ENCODE peak calls at places on chromosomes 16 and 17, in four cellular contexts. I is mammary epithelial cell, B is mesendoderm, H is K562. Y is an unnamed sample. For H3K79me2, the result is how much of the 10 kb centered on the place peaks cover.

GRCh38 chr16:4938683-4939030 is 1.7 kb upstream of the PPL start:
- DNase-seq in I (no peak), B (no peak), H (no peak), Y (no peak)

GRCh38 chr17:42422958-42423712 is at the start of gene CAVIN1:
- DNase-seq in I (peak), B (peak), H (peak), Y (no peak)

GRCh38 chr16:57146735-57147134 is 39.1 kb downstream of the PSME3IP1 start:
- DNase-seq in I (no peak), B (peak), H (peak), Y (peak)

GRCh38 chr17:3765981-3766380 is 35.0 kb downstream of the ITGAE start:
- DNase-seq in I (no peak), B (no peak), H (no peak), Y (no peak)

GRCh38 chr17:73274490-73274889 is 12.8 kb upstream of the CPSF4L start:
- DNase-seq in I (no peak), B (no peak), H (no peak), Y (no peak)

GRCh38 chr17:27994586-27994985 is 47.9 kb upstream of the NLK start:
- DNase-seq in I (no peak), B (no peak), H (no peak), Y (peak)

GRCh38 chr17:21452377-21453143 is 76.4 kb downstream of the KCNJ12 start:
- DNase-seq in I (peak), B (peak), H (peak), Y (peak)

GRCh38 chr16:84861671-84862070 is 41.9 kb downstream of the CRISPLD2 start:
- DNase-seq in I (no peak), B (no peak), H (no peak), Y (no peak)

GRCh38 chr16:80682435-80683070 is 121.8 kb downstream of the CDYL2 start:
- DNase-seq in I (no peak), B (no peak), H (no peak), Y (no peak)

GRCh38 chr17:31811021-31811565 is 48.0 kb downstream of the COPRS start:
- DNase-seq in I (no peak), B (no peak), H (no peak), Y (no peak)

GRCh38 chr16:876041-876335 is 75.5 kb upstream of the GNG13 start:
- DNase-seq in I (no peak), B (no peak), H (no peak), Y (no peak)

GRCh38 chr17:73814070-73814469 is 169.8 kb upstream of the SDK2 start:
- DNase-seq in I (no peak), B (no peak), H (no peak), Y (no peak)

GRCh38 chr17:846901-847777 is 65.0 kb downstream of the MRM3 start:
- DNase-seq in I (no peak), B (no peak), H (no peak), Y (no peak)

GRCh38 chr17:57481901-57482300 is 225.6 kb downstream of the MSI2 start:
- DNase-seq in I (peak), B (no peak), H (peak), Y (no peak)

GRCh38 chr16:3171855-3172593 is 16.0 kb upstream of the OR1F1 start:
- DNase-seq in I (peak), B (peak), H (peak), Y (peak)

GRCh38 chr17:13437966-13438779 is 163.6 kb downstream of the HS3ST3A1 start:
- DNase-seq in I (no peak), B (no peak), H (no peak), Y (no peak)

GRCh38 chr17:55219939-55220338 is 44.8 kb upstream of the HLF start:
- DNase-seq in I (no peak), B (no peak), H (no peak), Y (no peak)

GRCh38 chr17:43543300-43543699 is 2.8 kb downstream of the ETV4 start:
- DNase-seq in I (no peak), B (no peak), H (no peak), Y (no peak)

GRCh38 chr16:84851192-84852127 is 31.7 kb downstream of the CRISPLD2 start:
- DNase-seq in I (peak), B (peak), H (no peak), Y (no peak)

GRCh38 chr16:28933176-28933575 is 1.4 kb downstream of the CD19 start:
- DNase-seq in I (no peak), B (peak), H (no peak), Y (no peak)

GRCh38 chr16:88705746-88706287 is 391 bp downstream of the RNF166 start:
- DNase-seq in I (no peak), B (no peak), H (peak), Y (peak)

GRCh38 chr17:17026163-17026562 is 16.1 kb upstream of the MPRIP start:
- DNase-seq in I (no peak), B (no peak), H (no peak), Y (no peak)

GRCh38 chr16:2496223-2497115 is 17.3 kb upstream of the ATP6V0C start:
- DNase-seq in I (no peak), B (no peak), H (no peak), Y (no peak)

GRCh38 chr17:74380086-74380958 is 13.0 kb downstream of the GPR142 start:
- DNase-seq in I (peak), B (peak), H (no peak), Y (no peak)

GRCh38 chr16:31502981-31503380 is 5.2 kb downstream of the RUSF1 start:
- DNase-seq in I (no peak), B (no peak), H (no peak), Y (no peak)

GRCh38 chr17:81867952-81868673 is 3.0 kb downstream of the ARHGDIA start:
- DNase-seq in I (no peak), B (no peak), H (no peak), Y (no peak)

GRCh38 chr17:27825459-27825858 is 25.1 kb upstream of the NOS2 start:
- DNase-seq in I (no peak), B (no peak), H (no peak), Y (no peak)

GRCh38 chr16:75216127-75216526 is 2.7 kb upstream of the CTRB1 start:
- DNase-seq in I (no peak), B (peak), H (no peak), Y (no peak)

GRCh38 chr17:55444471-55445441 is 23.1 kb upstream of the MMD start:
- DNase-seq in I (no peak), B (no peak), H (no peak), Y (no peak)

GRCh38 chr17:2244545-2245525 is 58.8 kb downstream of the SMG6 start:
- DNase-seq in I (peak), B (peak), H (peak), Y (peak)

GRCh38 chr16:245105-245504 is 10.5 kb downstream of the FAM234A start:
- DNase-seq in I (no peak), B (no peak), H (no peak), Y (no peak)

GRCh38 chr17:72122668-72123495 is 2.1 kb downstream of the SOX9 start:
- DNase-seq in I (peak), B (peak), H (no peak), Y (no peak)

GRCh38 chr17:50203589-50204345 is 2.3 kb upstream of the COL1A1 start:
- DNase-seq in I (no peak), B (no peak), H (no peak), Y (no peak)

GRCh38 chr17:50204431-50204830 is 3.0 kb upstream of the COL1A1 start:
- DNase-seq in I (no peak), B (no peak), H (no peak), Y (no peak)

GRCh38 chr17:50205931-50206505 is 4.6 kb upstream of the COL1A1 start:
- DNase-seq in I (no peak), B (no peak), H (no peak), Y (no peak)

GRCh38 chr17:50206604-50207293 is 5.3 kb upstream of the COL1A1 start:
- DNase-seq in I (no peak), B (peak), H (peak), Y (peak)

GRCh38 chr17:50205111-50205821 is 3.8 kb upstream of the COL1A1 start:
- DNase-seq in I (no peak), B (no peak), H (peak), Y (no peak)
- H3K79me2 ChIP-seq in I (under half), B (under half), H (under half), Y (under half)

DNA sequence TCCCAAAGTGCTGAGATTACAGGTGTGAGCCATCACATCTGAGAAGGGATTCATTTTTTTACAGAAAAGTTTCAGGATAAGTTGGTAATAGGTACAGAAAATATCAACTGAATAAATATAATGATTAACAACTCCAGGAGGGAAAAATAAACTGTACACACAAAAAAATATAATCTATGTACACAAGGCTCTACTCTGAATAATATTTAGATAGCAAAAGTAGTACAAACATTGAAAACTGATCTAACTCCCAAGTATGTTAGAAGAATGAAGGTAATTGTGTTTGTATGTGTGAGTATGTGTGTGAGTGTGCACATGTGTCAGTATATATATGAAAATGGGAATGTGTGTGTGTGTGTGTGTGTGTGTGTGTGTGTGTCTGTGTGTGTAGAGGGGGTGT is 20.4 kb downstream of the TUBD1 start:
- DNase-seq in I (no peak), B (no peak), H (no peak), Y (no peak)
- H3K9ac ChIP-seq in I (no peak), B (no peak), H (no peak), Y (no peak)

DNA sequence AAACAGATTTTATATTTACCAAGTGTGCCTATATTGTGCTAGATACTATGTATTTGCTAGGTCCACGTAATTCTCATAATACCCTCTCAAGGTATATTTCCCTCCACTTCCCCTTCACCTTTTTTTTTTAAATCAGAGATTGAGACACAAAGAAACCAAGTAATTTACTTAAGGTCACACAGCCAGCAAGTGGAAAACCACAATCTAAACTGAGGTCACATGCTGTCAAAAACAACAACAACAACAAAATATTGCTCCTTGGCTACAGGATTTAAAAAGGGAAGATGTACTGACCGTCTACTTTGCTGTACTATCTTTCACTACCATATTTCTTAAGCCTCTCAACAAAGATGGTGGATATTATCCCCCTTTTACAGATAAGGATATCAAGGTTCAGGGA is 15.8 kb downstream of the BLMH start:
- DNase-seq in I (no peak), B (no peak), H (no peak), Y (no peak)
- H3K79me2 ChIP-seq in I (under half), B (under half), H (under half), Y (under half)

GRCh38 chr16:65176603-65177002 is 54.7 kb upstream of the CDH11 start:
- DNase-seq in I (no peak), B (no peak), H (no peak), Y (no peak)
- H3K9ac ChIP-seq in I (no peak), B (no peak), H (no peak), Y (no peak)

GRCh38 chr16:50552476-50553101 is 4.4 kb downstream of the NKD1 start:
- DNase-seq in I (no peak), B (no peak), H (no peak), Y (no peak)
- H3K79me2 ChIP-seq in I (under half), B (under half), H (under half), Y (under half)

GRCh38 chr17:5097101-5097834 is 14.4 kb downstream of the ZNF232 start:
- DNase-seq in I (no peak), B (peak), H (no peak), Y (no peak)
- H3K9ac ChIP-seq in I (no peak), B (peak), H (no peak), Y (no peak)

Y was measured in Karpas-422.